ENCODE peak calls at places on chromosomes 6 and 20, in eight cellular contexts. K is left cardiac atrium; Q is mesenchymal stem cell; T is adipocyte; J is activated gamma-delta T cell treated with anti-CD3 and anti-CD28 coated beads, Interleukin-2, amount 50 U/mL, for 16 hours; L is cardiac fibroblast; V is NCI-H1436; C is NCI-H2171 treated with DMSO at 0.1 percent for 48 hours. G is an unnamed sample.

GRCh38 chr6:154738561-154738961 is 5.3 kb downstream of the SCAF8 start:
- DNase-seq in K (no peak), V (no peak), T (peak), L (peak), Q (no peak), J (no peak), C (no peak), G (peak)

GRCh38 chr6:101666256-101666655 is 272.7 kb downstream of the GRIK2 start:
- DNase-seq in Q (no peak), K (no peak), L (peak), T (peak), C (no peak), J (no peak), V (no peak), G (no peak)

GRCh38 chr20:19706463-19706862 is 51.6 kb upstream of the RIN2 start:
- DNase-seq in T (no peak), K (no peak), C (no peak), J (no peak), L (no peak), Q (no peak), V (no peak), G (no peak)

GRCh38 chr20:15811951-15812350 is 761.3 kb downstream of the KIF16B start:
- DNase-seq in K (no peak), Q (no peak), T (no peak), V (no peak), C (no peak), L (no peak), J (no peak), G (no peak)

GRCh38 chr6:36268478-36269248 is 1.2 kb upstream of the PNPLA1 start:
- DNase-seq in Q (no peak), C (no peak), K (no peak), J (no peak), T (peak), V (no peak), L (peak), G (no peak)

GRCh38 chr6:50952092-50952932 is 133.6 kb downstream of the TFAP2B start:
- DNase-seq in J (no peak), C (no peak), Q (no peak), V (peak), T (no peak), K (no peak), L (no peak), G (peak)

GRCh38 chr6:43608310-43608763 is 20.7 kb downstream of the GTPBP2 start:
- DNase-seq in V (peak), T (peak), K (peak), J (peak), Q (peak), C (peak), L (peak), G (peak)

GRCh38 chr20:34268851-34269668 is 27.8 kb downstream of the ASIP start:
- DNase-seq in J (no peak), K (peak), L (peak), V (no peak), T (peak), C (no peak), Q (peak), G (peak)

GRCh38 chr6:43823879-43824740 is 54.1 kb downstream of the VEGFA start:
- DNase-seq in C (no peak), L (no peak), K (no peak), Q (no peak), V (no peak), T (no peak), J (no peak), G (no peak)

GRCh38 chr6:108801331-108801730 is 46.9 kb upstream of the ARMC2 start:
- DNase-seq in L (no peak), K (no peak), V (peak), J (no peak), T (no peak), C (peak), Q (no peak), G (no peak)

GRCh38 chr20:5757949-5758348 is 7.7 kb downstream of the SHLD1 start:
- DNase-seq in V (no peak), Q (no peak), K (no peak), C (no peak), T (no peak), L (no peak), J (no peak), G (no peak)

G was measured in dermis blood vessel endothelial cell.